ENCODE peak calls at places on chromosomes 7 and 10, in six cellular contexts. H is fibroblast of lung, B is mammary epithelial cell, Y is left ventricle myocardium inferior, O is stomach, F is Peyer's patch. U is an unnamed sample.

GRCh38 chr7:100127866-100128601 is 1.3 kb downstream of the MBLAC1 start:
- DNase-seq in O (no peak), Y (no peak), F (peak; percentile 57), B (no peak), H (no peak), U (peak; percentile 29)

GRCh38 chr7:23864984-23865383 is 155.0 kb downstream of the STK31 start:
- DNase-seq in O (no peak), B (peak; percentile 62), Y (no peak), F (no peak), H (peak; percentile 86), U (no peak)

GRCh38 chr10:108970016-108970415 is 953.3 kb downstream of the XPNPEP1 start:
- DNase-seq in B (no peak), H (peak; percentile 3), Y (no peak), O (no peak), F (no peak), U (peak; percentile 7)

GRCh38 chr10:22550732-22551131 is 163.6 kb downstream of the PIP4K2A start:
- DNase-seq in B (no peak), Y (peak; percentile 44), O (peak; percentile 44), F (peak; percentile 83), H (peak; percentile 36), U (no peak)

GRCh38 chr10:81920213-81920829 is 45.3 kb downstream of the NRG3 start:
- DNase-seq in H (no peak), B (no peak), O (no peak), F (no peak), Y (no peak), U (no peak)

GRCh38 chr10:91424016-91424415 is 13.9 kb downstream of the HECTD2 start:
- DNase-seq in O (no peak), F (no peak), H (no peak), Y (no peak), B (peak; percentile 40), U (no peak)

GRCh38 chr10:49739426-49739825 is 22.7 kb downstream of the OGDHL start:
- DNase-seq in Y (no peak), F (no peak), O (peak; percentile 24), B (no peak), H (no peak), U (no peak)

GRCh38 chr10:88660593-88660884 is 3.7 kb upstream of the LIPF start:
- DNase-seq in Y (no peak), O (no peak), F (no peak), H (no peak), B (no peak), U (no peak)

GRCh38 chr10:97463363-97464132 is 17.6 kb downstream of the ZDHHC16 start:
- DNase-seq in Y (no peak), B (peak; percentile 65), O (peak; percentile 59), F (peak; percentile 69), H (peak; percentile 59), U (peak; percentile 44)

GRCh38 chr10:48523820-48524758 is 80.8 kb downstream of the ARHGAP22 start:
- DNase-seq in F (no peak), Y (no peak), B (no peak), O (peak; percentile 21), H (peak; percentile 14), U (no peak)
- H3K4me3 ChIP-seq in F (peak overlapping the region; percentile 38), Y (peak overlapping the region; percentile 68), B (no peak overlapping the region), O (peak overlapping the region; percentile 50), H (peak overlapping the region; percentile 60), U (peak overlapping the region; percentile 16)

DNA sequence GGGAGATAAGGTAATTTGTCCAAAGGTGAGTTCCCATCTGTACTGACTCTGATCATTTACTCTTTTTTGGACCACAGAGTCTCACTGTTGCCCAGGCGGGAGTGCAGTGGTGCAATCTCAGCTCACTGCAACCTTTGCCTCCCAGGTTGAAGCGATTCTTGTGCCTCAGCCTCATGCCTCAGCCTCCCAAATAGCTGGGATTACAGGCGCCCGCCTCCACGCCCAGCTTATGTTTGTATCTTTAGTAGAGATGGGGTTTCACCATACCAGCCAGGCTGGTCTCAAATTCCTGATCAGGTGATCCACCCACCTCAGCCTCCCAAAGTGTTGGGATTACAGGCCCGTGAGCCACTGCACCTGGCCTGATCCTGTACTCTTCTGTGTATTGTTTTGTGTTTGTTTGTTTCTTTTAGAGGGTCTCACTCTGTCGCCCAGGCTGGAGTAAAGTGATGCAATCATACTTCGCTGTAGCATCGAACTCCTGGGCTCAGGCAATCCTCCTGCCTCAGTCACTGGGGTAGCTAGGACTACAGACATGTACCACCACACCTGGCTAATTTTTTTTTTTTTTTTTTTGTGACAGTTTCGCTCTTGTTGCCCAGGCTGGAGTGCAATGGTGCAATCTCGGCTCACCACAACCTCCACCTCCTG is 2.4 kb downstream of the NOLC1 start:
- DNase-seq in F (no peak), O (no peak), B (no peak), Y (no peak), H (no peak), U (no peak)
- H3K4me3 ChIP-seq in F (no peak overlapping the region), O (no peak overlapping the region), B (no peak overlapping the region), Y (no peak overlapping the region), H (no peak overlapping the region), U (peak overlapping the region; percentile 3)

GRCh38 chr7:118861581-118861980 is 637.1 kb downstream of the ANKRD7 start:
- DNase-seq in Y (no peak), F (no peak), H (no peak), B (no peak), O (no peak), U (no peak)

GRCh38 chr7:118862733-118863132 is 638.2 kb downstream of the ANKRD7 start:
- DNase-seq in O (no peak), F (no peak), Y (no peak), B (no peak), H (no peak), U (no peak)

GRCh38 chr7:118855290-118855689 is 630.8 kb downstream of the ANKRD7 start:
- DNase-seq in B (no peak), H (no peak), F (no peak), O (no peak), Y (no peak), U (no peak)

GRCh38 chr7:118863961-118864360 is 639.5 kb downstream of the ANKRD7 start:
- DNase-seq in B (no peak), O (no peak), F (no peak), Y (no peak), H (peak; percentile 20), U (no peak)

GRCh38 chr7:118858651-118859149 is 634.2 kb downstream of the ANKRD7 start:
- DNase-seq in B (no peak), H (no peak), Y (no peak), F (no peak), O (no peak), U (no peak)
- H3K4me3 ChIP-seq in B (no peak overlapping the region), H (no peak overlapping the region), Y (no peak overlapping the region), F (no peak overlapping the region), O (no peak overlapping the region), U (no peak overlapping the region)

DNA sequence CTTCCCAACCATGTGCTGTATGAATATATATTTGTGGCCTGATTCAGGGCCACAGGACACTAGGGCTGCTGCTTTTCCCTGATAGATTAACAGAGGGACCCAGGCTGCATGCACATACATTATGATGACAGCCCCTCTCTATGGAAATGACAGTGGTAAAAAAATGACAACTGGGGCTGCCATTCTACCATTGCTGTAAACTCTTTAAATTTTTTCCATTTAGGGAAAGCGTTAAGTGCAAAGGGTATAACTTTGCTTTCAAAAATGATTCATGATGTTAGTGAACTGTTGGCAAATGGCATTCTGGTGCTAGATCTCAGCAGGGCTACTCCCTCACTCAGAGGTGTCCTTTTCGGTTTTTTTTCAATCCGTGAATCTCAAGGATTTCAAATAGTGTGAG is 4.2 kb downstream of the CTBP2 start:
- DNase-seq in B (no peak), H (no peak), F (peak; percentile 19), O (no peak), Y (no peak), U (no peak)
- H3K4me3 ChIP-seq in B (peak overlapping the region; percentile 4), H (no peak overlapping the region), F (no peak overlapping the region), O (peak overlapping the region; percentile 5), Y (peak overlapping the region; percentile 93), U (peak overlapping the region; percentile 58)

U was measured in HAP-1.